ENCODE peak calls at places on chromosomes 1 and 21, in seven cellular contexts. One of them, this sample, is unnamed.
A peak's percentile ranks its signal among the peaks of the same experiment; 100 is the strongest.

GRCh38 chr21:44730951-44731579 is 19.7 kb upstream of the TSPEAR start:
- DNase-seq in heart left ventricle: no peak
- DNase-seq in sigmoid colon: no peak
- DNase-seq in GM12878: no peak
- DNase-seq in uterus: no peak
- DNase-seq in prostate gland: no peak
- DNase-seq in NB4: peak; percentile 85
- DNase-seq in this sample: no peak

GRCh38 chr1:51760872-51761271 is 117.7 kb downstream of the NRDC start:
- DNase-seq in sigmoid colon: no peak
- DNase-seq in NB4: no peak
- DNase-seq in prostate gland: no peak
- DNase-seq in GM12878: no peak
- DNase-seq in heart left ventricle: no peak
- DNase-seq in uterus: no peak
- DNase-seq in this sample: no peak

GRCh38 chr21:45859762-45860357 is 121.7 kb upstream of the COL6A1 start:
- DNase-seq in sigmoid colon: no peak
- DNase-seq in heart left ventricle: no peak
- DNase-seq in NB4: no peak
- DNase-seq in uterus: no peak
- DNase-seq in prostate gland: no peak
- DNase-seq in GM12878: no peak
- DNase-seq in this sample: no peak

GRCh38 chr1:94126651-94127050 is 5.7 kb upstream of the ABCA4 start:
- DNase-seq in prostate gland: no peak
- DNase-seq in uterus: no peak
- DNase-seq in NB4: no peak
- DNase-seq in sigmoid colon: no peak
- DNase-seq in heart left ventricle: no peak
- DNase-seq in GM12878: no peak
- DNase-seq in this sample: no peak

GRCh38 chr1:236774926-236775325 is 20.2 kb upstream of the MTR start:
- DNase-seq in prostate gland: no peak
- DNase-seq in uterus: no peak
- DNase-seq in heart left ventricle: no peak
- DNase-seq in sigmoid colon: no peak
- DNase-seq in NB4: no peak
- DNase-seq in GM12878: no peak
- DNase-seq in this sample: no peak

GRCh38 chr21:45467221-45467779 is 62.3 kb downstream of the COL18A1 start:
- DNase-seq in GM12878: no peak
- DNase-seq in NB4: no peak
- DNase-seq in prostate gland: no peak
- DNase-seq in sigmoid colon: no peak
- DNase-seq in uterus: no peak
- DNase-seq in heart left ventricle: peak; percentile 61
- DNase-seq in this sample: no peak

GRCh38 chr1:246295968-246296367 is 211.1 kb downstream of the SMYD3 start:
- DNase-seq in GM12878: no peak
- DNase-seq in heart left ventricle: no peak
- DNase-seq in NB4: peak; percentile 25
- DNase-seq in sigmoid colon: no peak
- DNase-seq in uterus: no peak
- DNase-seq in prostate gland: no peak
- DNase-seq in this sample: no peak

GRCh38 chr1:67162954-67163353 is 3.3 kb upstream of the IL23R start:
- DNase-seq in sigmoid colon: no peak
- DNase-seq in prostate gland: no peak
- DNase-seq in uterus: no peak
- DNase-seq in heart left ventricle: no peak
- DNase-seq in GM12878: no peak
- DNase-seq in NB4: no peak
- DNase-seq in this sample: no peak

GRCh38 chr1:81670286-81670685 is 130.4 kb upstream of the ADGRL2 start:
- DNase-seq in heart left ventricle: peak; percentile 53
- DNase-seq in uterus: peak; percentile 42
- DNase-seq in NB4: no peak
- DNase-seq in GM12878: no peak
- DNase-seq in prostate gland: peak; percentile 78
- DNase-seq in sigmoid colon: peak; percentile 82
- DNase-seq in this sample: peak; percentile 89

GRCh38 chr1:29202053-29202452 is 20.4 kb upstream of the SRSF4 start:
- DNase-seq in uterus: no peak
- DNase-seq in NB4: peak; percentile 40
- DNase-seq in prostate gland: no peak
- DNase-seq in sigmoid colon: no peak
- DNase-seq in GM12878: no peak
- DNase-seq in heart left ventricle: no peak
- DNase-seq in this sample: no peak

GRCh38 chr1:17199267-17200044 is 5.5 kb upstream of the PADI1 start:
- DNase-seq in uterus: no peak
- DNase-seq in prostate gland: no peak
- DNase-seq in GM12878: no peak
- DNase-seq in NB4: no peak
- DNase-seq in heart left ventricle: no peak
- DNase-seq in sigmoid colon: peak; percentile 9
- DNase-seq in this sample: no peak

GRCh38 chr21:28148400-28149064 is 844.1 kb downstream of the LTN1 start:
- DNase-seq in prostate gland: no peak
- DNase-seq in heart left ventricle: no peak
- DNase-seq in uterus: no peak
- DNase-seq in sigmoid colon: no peak
- DNase-seq in GM12878: no peak
- DNase-seq in NB4: no peak
- DNase-seq in this sample: peak; percentile 29

GRCh38 chr1:62176597-62177312 is 17.9 kb upstream of the L1TD1 start:
- DNase-seq in GM12878: no peak
- DNase-seq in heart left ventricle: no peak
- DNase-seq in NB4: no peak
- DNase-seq in uterus: no peak
- DNase-seq in sigmoid colon: no peak
- DNase-seq in prostate gland: no peak
- DNase-seq in this sample: no peak

GRCh38 chr1:24324903-24325302 is 5.7 kb downstream of the GRHL3 start:
- DNase-seq in prostate gland: no peak
- DNase-seq in GM12878: no peak
- DNase-seq in NB4: no peak
- DNase-seq in sigmoid colon: no peak
- DNase-seq in uterus: no peak
- DNase-seq in heart left ventricle: no peak
- DNase-seq in this sample: no peak

GRCh38 chr1:195763907-195764183 is 844.4 kb downstream of the KCNT2 start:
- DNase-seq in GM12878: no peak
- DNase-seq in sigmoid colon: no peak
- DNase-seq in heart left ventricle: no peak
- DNase-seq in prostate gland: no peak
- DNase-seq in uterus: no peak
- DNase-seq in NB4: no peak
- DNase-seq in this sample: no peak

GRCh38 chr1:121519042-121519755 is 334.4 kb downstream of the SRGAP2C start:
- DNase-seq in prostate gland: no peak
- DNase-seq in GM12878: no peak
- DNase-seq in sigmoid colon: peak; percentile 68
- DNase-seq in uterus: no peak
- DNase-seq in heart left ventricle: peak; percentile 80
- DNase-seq in NB4: peak; percentile 88
- DNase-seq in this sample: peak; percentile 86

GRCh38 chr1:17569200-17570139 is 30.0 kb downstream of the ARHGEF10L start:
- DNase-seq in prostate gland: peak; percentile 83
- DNase-seq in sigmoid colon: peak; percentile 95
- DNase-seq in GM12878: no peak
- DNase-seq in NB4: peak; percentile 78
- DNase-seq in uterus: peak; percentile 89
- DNase-seq in heart left ventricle: peak; percentile 81
- DNase-seq in this sample: peak; percentile 81

GRCh38 chr1:111776397-111776796 is 20.7 kb downstream of the DDX20 start:
- DNase-seq in NB4: no peak
- DNase-seq in sigmoid colon: no peak
- DNase-seq in GM12878: no peak
- DNase-seq in prostate gland: no peak
- DNase-seq in heart left ventricle: no peak
- DNase-seq in uterus: no peak
- DNase-seq in this sample: no peak

GRCh38 chr1:147243228-147243685 is 773 bp downstream of the CHD1L start:
- DNase-seq in NB4: peak; percentile 62
- DNase-seq in prostate gland: no peak
- DNase-seq in GM12878: no peak
- DNase-seq in sigmoid colon: no peak
- DNase-seq in uterus: no peak
- DNase-seq in heart left ventricle: peak; percentile 69
- DNase-seq in this sample: peak; percentile 49

GRCh38 chr1:217892750-217893149 is 261.6 kb downstream of the SPATA17 start:
- DNase-seq in NB4: no peak
- DNase-seq in sigmoid colon: no peak
- DNase-seq in uterus: no peak
- DNase-seq in heart left ventricle: no peak
- DNase-seq in GM12878: no peak
- DNase-seq in prostate gland: no peak
- DNase-seq in this sample: no peak

GRCh38 chr1:217891966-217892365 is 260.8 kb downstream of the SPATA17 start:
- DNase-seq in GM12878: no peak
- DNase-seq in uterus: no peak
- DNase-seq in prostate gland: no peak
- DNase-seq in sigmoid colon: no peak
- DNase-seq in NB4: no peak
- DNase-seq in heart left ventricle: no peak
- DNase-seq in this sample: no peak

DNA sequence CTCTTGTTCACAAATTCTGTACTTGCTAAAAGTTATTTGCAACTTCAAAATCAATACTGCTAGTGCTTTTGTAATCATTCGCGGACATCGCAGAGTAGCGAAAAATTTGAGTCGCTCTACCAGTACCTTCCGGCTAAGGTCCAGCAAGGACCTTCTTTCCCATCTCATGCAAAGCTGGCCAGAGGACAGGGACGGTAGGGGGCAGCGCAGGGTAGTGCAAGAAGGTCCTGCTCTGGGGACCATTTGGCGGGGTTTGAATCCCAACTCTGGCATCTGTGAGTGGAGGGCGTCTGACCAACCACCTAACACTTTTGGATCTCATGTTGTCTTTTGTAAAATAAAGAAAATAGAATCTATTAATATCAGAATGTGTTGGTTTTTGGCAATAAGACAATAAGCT is 258.3 kb downstream of the SPATA17 start:
- DNase-seq in sigmoid colon: no peak
- DNase-seq in uterus: no peak
- DNase-seq in NB4: peak; percentile 8
- DNase-seq in heart left ventricle: no peak
- DNase-seq in GM12878: no peak
- DNase-seq in prostate gland: no peak
- DNase-seq in this sample: peak; percentile 33
- TF ChIP-seq CTCF in sigmoid colon: no peak
- TF ChIP-seq CTCF in uterus: no peak
- TF ChIP-seq CTCF in NB4: peak; percentile 3
- TF ChIP-seq CTCF in heart left ventricle: no peak
- TF ChIP-seq CTCF in GM12878: no peak
- TF ChIP-seq CTCF in prostate gland: no peak
- TF ChIP-seq CTCF in this sample: no peak

DNA sequence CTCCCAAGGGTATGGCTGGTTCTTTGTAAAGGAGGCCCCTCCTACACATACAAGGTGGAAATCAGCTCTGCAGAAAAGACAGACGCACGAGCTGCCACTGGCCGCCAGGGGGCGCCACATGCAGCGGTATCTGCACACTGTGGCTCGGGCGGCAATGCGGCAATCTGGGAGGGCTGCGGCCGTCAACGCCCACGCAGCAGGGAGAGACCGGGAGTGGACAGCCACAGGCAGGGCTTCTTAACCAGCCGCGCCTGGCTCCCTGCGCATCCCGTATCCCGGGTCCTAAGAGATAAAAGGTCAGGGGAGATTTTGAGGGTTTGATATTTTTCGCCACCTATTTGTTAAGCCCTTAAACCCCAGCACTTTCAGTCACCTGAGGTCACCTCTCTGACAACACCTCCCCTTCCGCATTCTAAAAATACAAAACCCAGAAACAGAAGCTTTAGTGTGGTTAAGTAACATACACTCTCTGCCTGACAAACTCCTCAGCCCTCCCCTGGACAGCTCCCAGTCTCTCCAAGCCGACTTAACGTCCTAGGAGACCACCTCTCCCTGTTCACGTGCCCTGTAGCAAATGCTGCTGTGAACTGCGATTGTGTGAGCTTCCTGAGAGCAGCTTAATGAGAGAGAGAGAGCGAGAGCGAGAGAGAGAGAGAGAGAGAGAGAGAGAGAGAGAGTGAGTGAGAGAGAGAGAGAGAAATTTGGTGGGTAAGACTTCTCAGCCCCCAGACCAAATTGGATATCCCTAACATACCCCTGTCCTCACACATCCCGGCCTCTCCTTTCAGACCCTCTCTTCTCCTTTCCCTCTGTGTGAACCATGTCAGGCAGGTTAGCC is 13.5 kb upstream of the KCNA2 start:
- DNase-seq in NB4: peak; percentile 87
- DNase-seq in prostate gland: peak; percentile 69
- DNase-seq in heart left ventricle: peak; percentile 93
- DNase-seq in uterus: peak; percentile 56
- DNase-seq in GM12878: peak; percentile 69
- DNase-seq in sigmoid colon: peak; percentile 83
- DNase-seq in this sample: peak; percentile 94
- H3K4me3 ChIP-seq in NB4: no peak overlapping the region
- H3K4me3 ChIP-seq in prostate gland: no peak overlapping the region
- H3K4me3 ChIP-seq in heart left ventricle: no peak overlapping the region
- H3K4me3 ChIP-seq in uterus: no peak overlapping the region
- H3K4me3 ChIP-seq in GM12878: peak overlapping the region; percentile 64
- H3K4me3 ChIP-seq in sigmoid colon: no peak overlapping the region
- H3K4me3 ChIP-seq in this sample: no peak overlapping the region

GRCh38 chr1:173863224-173864151 is 4.3 kb downstream of the GAS5 start:
- DNase-seq in uterus: no peak
- DNase-seq in sigmoid colon: no peak
- DNase-seq in GM12878: no peak
- DNase-seq in prostate gland: no peak
- DNase-seq in NB4: peak; percentile 16
- DNase-seq in heart left ventricle: no peak
- DNase-seq in this sample: no peak
- TF ChIP-seq POLR2A in uterus: no peak
- TF ChIP-seq POLR2A in sigmoid colon: no peak
- TF ChIP-seq POLR2A in GM12878: peak; percentile 30
- TF ChIP-seq POLR2A in prostate gland: no peak
- TF ChIP-seq POLR2A in NB4: no peak
- TF ChIP-seq POLR2A in heart left ventricle: no peak
- TF ChIP-seq POLR2A in this sample: no peak

GRCh38 chr1:231315887-231316286 is 21.8 kb downstream of the EXOC8 start:
- DNase-seq in heart left ventricle: no peak
- DNase-seq in uterus: no peak
- DNase-seq in GM12878: no peak
- DNase-seq in prostate gland: no peak
- DNase-seq in NB4: peak; percentile 65
- DNase-seq in sigmoid colon: no peak
- DNase-seq in this sample: peak; percentile 48

GRCh38 chr1:231310391-231310934 is 27.2 kb downstream of the EXOC8 start:
- DNase-seq in NB4: no peak
- DNase-seq in heart left ventricle: no peak
- DNase-seq in sigmoid colon: no peak
- DNase-seq in GM12878: no peak
- DNase-seq in prostate gland: no peak
- DNase-seq in uterus: no peak
- DNase-seq in this sample: no peak

GRCh38 chr1:231311696-231312095 is 26.0 kb downstream of the EXOC8 start:
- DNase-seq in NB4: no peak
- DNase-seq in uterus: no peak
- DNase-seq in GM12878: no peak
- DNase-seq in heart left ventricle: no peak
- DNase-seq in prostate gland: no peak
- DNase-seq in sigmoid colon: no peak
- DNase-seq in this sample: no peak

GRCh38 chr1:231313661-231314060 is 24.0 kb downstream of the EXOC8 start:
- DNase-seq in heart left ventricle: no peak
- DNase-seq in sigmoid colon: no peak
- DNase-seq in uterus: no peak
- DNase-seq in prostate gland: no peak
- DNase-seq in GM12878: no peak
- DNase-seq in NB4: no peak
- DNase-seq in this sample: no peak

GRCh38 chr1:231312389-231312788 is 25.3 kb downstream of the EXOC8 start:
- DNase-seq in sigmoid colon: no peak
- DNase-seq in heart left ventricle: no peak
- DNase-seq in NB4: no peak
- DNase-seq in GM12878: no peak
- DNase-seq in uterus: no peak
- DNase-seq in prostate gland: no peak
- DNase-seq in this sample: no peak
- TF ChIP-seq CTCF in sigmoid colon: no peak
- TF ChIP-seq CTCF in heart left ventricle: no peak
- TF ChIP-seq CTCF in NB4: no peak
- TF ChIP-seq CTCF in GM12878: no peak
- TF ChIP-seq CTCF in uterus: no peak
- TF ChIP-seq CTCF in prostate gland: no peak
- TF ChIP-seq CTCF in this sample: no peak